ENCODE peak calls at places on chromosomes 1 and 21, in ten cellular contexts. One of them, this sample, is unnamed.

GRCh38 chr1:52032785-52033131 is 852 bp downstream of the KTI12 start:
- DNase-seq in fibroblast of lung: peak; percentile 59
- DNase-seq in mammary epithelial cell: no peak
- DNase-seq in lower lobe of right lung: peak; percentile 55
- DNase-seq in small intestine: peak; percentile 43
- DNase-seq in ovary: peak; percentile 30
- DNase-seq in A673: peak; percentile 20
- DNase-seq in tibial artery: peak; percentile 54
- DNase-seq in uterus: peak; percentile 19
- DNase-seq in Panc1: no peak
- DNase-seq in this sample: peak; percentile 23

GRCh38 chr1:23100074-23100748 is 68.4 kb downstream of the LUZP1 start:
- DNase-seq in tibial artery: peak; percentile 69
- DNase-seq in uterus: peak; percentile 42
- DNase-seq in Panc1: peak; percentile 68
- DNase-seq in lower lobe of right lung: no peak
- DNase-seq in mammary epithelial cell: peak; percentile 97
- DNase-seq in A673: peak; percentile 32
- DNase-seq in ovary: no peak
- DNase-seq in small intestine: peak; percentile 39
- DNase-seq in fibroblast of lung: peak; percentile 89
- DNase-seq in this sample: no peak

GRCh38 chr1:198316681-198317080 is 159.9 kb downstream of the NEK7 start:
- DNase-seq in uterus: no peak
- DNase-seq in ovary: no peak
- DNase-seq in mammary epithelial cell: no peak
- DNase-seq in A673: no peak
- DNase-seq in lower lobe of right lung: no peak
- DNase-seq in small intestine: no peak
- DNase-seq in Panc1: no peak
- DNase-seq in fibroblast of lung: no peak
- DNase-seq in tibial artery: no peak
- DNase-seq in this sample: no peak

GRCh38 chr1:189369612-189370011 is 1108.1 kb downstream of the BRINP3 start:
- DNase-seq in lower lobe of right lung: no peak
- DNase-seq in uterus: no peak
- DNase-seq in mammary epithelial cell: no peak
- DNase-seq in small intestine: no peak
- DNase-seq in Panc1: no peak
- DNase-seq in A673: no peak
- DNase-seq in fibroblast of lung: no peak
- DNase-seq in ovary: no peak
- DNase-seq in tibial artery: no peak
- DNase-seq in this sample: no peak

GRCh38 chr1:105437847-105438246 is 1618.6 kb upstream of the PRMT6 start:
- DNase-seq in A673: no peak
- DNase-seq in fibroblast of lung: no peak
- DNase-seq in ovary: no peak
- DNase-seq in tibial artery: no peak
- DNase-seq in lower lobe of right lung: no peak
- DNase-seq in uterus: no peak
- DNase-seq in Panc1: no peak
- DNase-seq in mammary epithelial cell: no peak
- DNase-seq in small intestine: no peak
- DNase-seq in this sample: no peak

GRCh38 chr1:59397459-59397858 is 100.6 kb downstream of the FGGY start:
- DNase-seq in A673: no peak
- DNase-seq in tibial artery: no peak
- DNase-seq in uterus: no peak
- DNase-seq in mammary epithelial cell: no peak
- DNase-seq in small intestine: no peak
- DNase-seq in lower lobe of right lung: no peak
- DNase-seq in ovary: no peak
- DNase-seq in Panc1: no peak
- DNase-seq in fibroblast of lung: no peak
- DNase-seq in this sample: no peak

GRCh38 chr21:14263879-14264278 is 47.9 kb downstream of the RBM11 start:
- DNase-seq in mammary epithelial cell: no peak
- DNase-seq in ovary: no peak
- DNase-seq in fibroblast of lung: no peak
- DNase-seq in small intestine: no peak
- DNase-seq in lower lobe of right lung: no peak
- DNase-seq in uterus: no peak
- DNase-seq in tibial artery: no peak
- DNase-seq in A673: peak; percentile 6
- DNase-seq in Panc1: no peak
- DNase-seq in this sample: no peak

GRCh38 chr1:84502892-84503291 is 3.3 kb upstream of the SPATA1 start:
- DNase-seq in ovary: no peak
- DNase-seq in lower lobe of right lung: no peak
- DNase-seq in fibroblast of lung: no peak
- DNase-seq in mammary epithelial cell: no peak
- DNase-seq in tibial artery: no peak
- DNase-seq in Panc1: no peak
- DNase-seq in uterus: no peak
- DNase-seq in A673: no peak
- DNase-seq in small intestine: no peak
- DNase-seq in this sample: no peak

GRCh38 chr1:151352001-151352718 is 5.1 kb upstream of the RFX5 start:
- DNase-seq in fibroblast of lung: no peak
- DNase-seq in ovary: no peak
- DNase-seq in uterus: no peak
- DNase-seq in tibial artery: no peak
- DNase-seq in Panc1: no peak
- DNase-seq in mammary epithelial cell: peak; percentile 52
- DNase-seq in lower lobe of right lung: no peak
- DNase-seq in A673: no peak
- DNase-seq in small intestine: peak; percentile 63
- DNase-seq in this sample: no peak

GRCh38 chr1:156838972-156839371 is 19.9 kb downstream of the INSRR start:
- DNase-seq in uterus: no peak
- DNase-seq in ovary: no peak
- DNase-seq in Panc1: peak; percentile 27
- DNase-seq in small intestine: peak; percentile 32
- DNase-seq in tibial artery: no peak
- DNase-seq in mammary epithelial cell: no peak
- DNase-seq in lower lobe of right lung: no peak
- DNase-seq in fibroblast of lung: peak; percentile 17
- DNase-seq in A673: peak; percentile 51
- DNase-seq in this sample: no peak

GRCh38 chr21:21200103-21200938 is 202.1 kb downstream of the NCAM2 start:
- DNase-seq in A673: peak; percentile 73
- DNase-seq in uterus: peak; percentile 25
- DNase-seq in small intestine: peak; percentile 2
- DNase-seq in tibial artery: peak; percentile 65
- DNase-seq in Panc1: peak; percentile 28
- DNase-seq in fibroblast of lung: peak; percentile 98
- DNase-seq in mammary epithelial cell: no peak
- DNase-seq in lower lobe of right lung: no peak
- DNase-seq in ovary: no peak
- DNase-seq in this sample: no peak

GRCh38 chr21:44460441-44460755 is 5.1 kb downstream of the LRRC3 start:
- DNase-seq in uterus: no peak
- DNase-seq in Panc1: no peak
- DNase-seq in lower lobe of right lung: no peak
- DNase-seq in tibial artery: no peak
- DNase-seq in fibroblast of lung: no peak
- DNase-seq in A673: no peak
- DNase-seq in ovary: no peak
- DNase-seq in small intestine: no peak
- DNase-seq in mammary epithelial cell: no peak
- DNase-seq in this sample: no peak

GRCh38 chr1:214146523-214146922 is 134.4 kb upstream of the SMYD2 start:
- DNase-seq in fibroblast of lung: no peak
- DNase-seq in ovary: no peak
- DNase-seq in Panc1: no peak
- DNase-seq in lower lobe of right lung: no peak
- DNase-seq in tibial artery: no peak
- DNase-seq in A673: no peak
- DNase-seq in uterus: no peak
- DNase-seq in mammary epithelial cell: peak; percentile 63
- DNase-seq in small intestine: peak; percentile 69
- DNase-seq in this sample: no peak

GRCh38 chr1:103170608-103171007 is 62.3 kb upstream of the COL11A1 start:
- DNase-seq in uterus: no peak
- DNase-seq in ovary: no peak
- DNase-seq in lower lobe of right lung: no peak
- DNase-seq in fibroblast of lung: peak; percentile 41
- DNase-seq in Panc1: no peak
- DNase-seq in tibial artery: no peak
- DNase-seq in small intestine: no peak
- DNase-seq in A673: no peak
- DNase-seq in mammary epithelial cell: no peak
- DNase-seq in this sample: no peak

GRCh38 chr1:155012052-155012546 is 9.5 kb downstream of the ZBTB7B start:
- DNase-seq in uterus: peak; percentile 72
- DNase-seq in lower lobe of right lung: peak; percentile 85
- DNase-seq in tibial artery: peak; percentile 68
- DNase-seq in A673: peak; percentile 61
- DNase-seq in small intestine: peak; percentile 91
- DNase-seq in Panc1: no peak
- DNase-seq in fibroblast of lung: peak; percentile 88
- DNase-seq in ovary: peak; percentile 84
- DNase-seq in mammary epithelial cell: no peak
- DNase-seq in this sample: peak; percentile 76

GRCh38 chr1:21814241-21814918 is 2.3 kb downstream of the LDLRAD2 start:
- DNase-seq in A673: no peak
- DNase-seq in small intestine: peak; percentile 2
- DNase-seq in ovary: no peak
- DNase-seq in Panc1: no peak
- DNase-seq in fibroblast of lung: no peak
- DNase-seq in lower lobe of right lung: peak; percentile 58
- DNase-seq in uterus: no peak
- DNase-seq in tibial artery: no peak
- DNase-seq in mammary epithelial cell: no peak
- DNase-seq in this sample: no peak

DNA sequence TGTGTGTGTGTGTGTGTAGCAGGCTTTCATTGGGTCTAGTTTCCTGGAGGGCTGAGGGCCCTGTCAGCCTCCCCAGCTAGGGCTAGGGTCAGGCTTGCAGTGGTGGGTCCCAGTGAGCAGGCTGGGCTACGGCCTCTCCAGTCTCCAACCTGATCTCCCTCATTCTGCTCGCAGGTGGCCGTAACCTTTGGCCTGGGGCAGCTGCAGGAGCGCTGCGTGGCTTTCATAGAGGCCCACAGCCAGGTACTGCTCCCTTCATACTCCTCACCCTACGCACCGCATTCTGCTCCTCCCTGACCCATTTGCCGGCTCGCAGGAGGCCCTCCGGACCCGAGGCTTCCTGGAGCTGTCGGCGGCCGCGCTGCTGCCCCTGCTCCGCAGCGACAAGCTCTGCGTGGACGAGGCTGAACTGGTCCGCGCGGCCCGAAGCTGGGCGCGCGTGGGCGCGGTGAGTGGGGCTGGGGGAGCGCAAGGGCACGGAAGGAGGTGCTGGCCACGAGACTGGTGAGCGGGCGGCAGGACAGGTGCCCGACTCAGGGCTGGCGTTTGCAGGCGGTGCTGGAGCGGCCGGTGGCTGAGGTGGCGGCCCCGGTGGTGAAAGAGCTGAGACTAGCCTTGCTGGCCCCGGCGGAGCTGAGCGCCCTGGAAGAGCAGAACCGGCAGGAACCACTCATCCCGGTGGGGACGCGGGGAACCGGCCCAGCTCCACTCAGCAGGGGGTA is 4.7 kb downstream of the BTBD19 start:
- DNase-seq in uterus: no peak
- DNase-seq in A673: no peak
- DNase-seq in lower lobe of right lung: peak; percentile 59
- DNase-seq in mammary epithelial cell: no peak
- DNase-seq in fibroblast of lung: no peak
- DNase-seq in small intestine: no peak
- DNase-seq in ovary: no peak
- DNase-seq in Panc1: no peak
- DNase-seq in tibial artery: peak; percentile 19
- DNase-seq in this sample: no peak
- H3K27ac ChIP-seq in uterus: peak overlapping the region; percentile 78
- H3K27ac ChIP-seq in A673: no peak overlapping the region
- H3K27ac ChIP-seq in lower lobe of right lung: peak overlapping the region; percentile 89
- H3K27ac ChIP-seq in mammary epithelial cell: no peak overlapping the region
- H3K27ac ChIP-seq in fibroblast of lung: no peak overlapping the region
- H3K27ac ChIP-seq in small intestine: peak overlapping the region; percentile 87
- H3K27ac ChIP-seq in ovary: peak overlapping the region; percentile 57
- H3K27ac ChIP-seq in Panc1: peak overlapping the region; percentile 39
- H3K27ac ChIP-seq in tibial artery: peak overlapping the region; percentile 94
- H3K27ac ChIP-seq in this sample: peak overlapping the region; percentile 78

GRCh38 chr1:205922314-205922713 is 20.9 kb downstream of the SLC26A9 start:
- DNase-seq in tibial artery: no peak
- DNase-seq in lower lobe of right lung: no peak
- DNase-seq in uterus: no peak
- DNase-seq in small intestine: no peak
- DNase-seq in A673: no peak
- DNase-seq in Panc1: no peak
- DNase-seq in ovary: no peak
- DNase-seq in fibroblast of lung: no peak
- DNase-seq in mammary epithelial cell: no peak
- DNase-seq in this sample: no peak
- H3K27ac ChIP-seq in tibial artery: no peak overlapping the region
- H3K27ac ChIP-seq in lower lobe of right lung: no peak overlapping the region
- H3K27ac ChIP-seq in uterus: no peak overlapping the region
- H3K27ac ChIP-seq in small intestine: no peak overlapping the region
- H3K27ac ChIP-seq in A673: no peak overlapping the region
- H3K27ac ChIP-seq in Panc1: no peak overlapping the region
- H3K27ac ChIP-seq in ovary: no peak overlapping the region
- H3K27ac ChIP-seq in fibroblast of lung: no peak overlapping the region
- H3K27ac ChIP-seq in mammary epithelial cell: no peak overlapping the region
- H3K27ac ChIP-seq in this sample: no peak overlapping the region

GRCh38 chr1:150293433-150294253 is at the start of gene MRPS21:
- DNase-seq in Panc1: peak; percentile 76
- DNase-seq in uterus: peak; percentile 90
- DNase-seq in fibroblast of lung: peak; percentile 91
- DNase-seq in small intestine: peak; percentile 93
- DNase-seq in tibial artery: peak; percentile 91
- DNase-seq in mammary epithelial cell: peak; percentile 82
- DNase-seq in A673: peak; percentile 96
- DNase-seq in ovary: peak; percentile 89
- DNase-seq in lower lobe of right lung: peak; percentile 93
- DNase-seq in this sample: peak; percentile 87
- H3K27ac ChIP-seq in Panc1: peak within 1 kb of the TSS; percentile 98
- H3K27ac ChIP-seq in uterus: peak within 1 kb of the TSS; percentile 73
- H3K27ac ChIP-seq in fibroblast of lung: peak within 1 kb of the TSS; percentile 93
- H3K27ac ChIP-seq in small intestine: peak within 1 kb of the TSS; percentile 89
- H3K27ac ChIP-seq in tibial artery: peak within 1 kb of the TSS; percentile 82
- H3K27ac ChIP-seq in mammary epithelial cell: peak within 1 kb of the TSS; percentile 95
- H3K27ac ChIP-seq in A673: peak within 1 kb of the TSS; percentile 62
- H3K27ac ChIP-seq in ovary: peak within 1 kb of the TSS; percentile 68
- H3K27ac ChIP-seq in lower lobe of right lung: peak within 1 kb of the TSS; percentile 90
- H3K27ac ChIP-seq in this sample: peak within 1 kb of the TSS; percentile 37

GRCh38 chr1:31879981-31880608 is 58.1 kb downstream of the PTP4A2 start:
- DNase-seq in tibial artery: no peak
- DNase-seq in Panc1: no peak
- DNase-seq in lower lobe of right lung: no peak
- DNase-seq in fibroblast of lung: no peak
- DNase-seq in ovary: no peak
- DNase-seq in mammary epithelial cell: no peak
- DNase-seq in A673: no peak
- DNase-seq in uterus: no peak
- DNase-seq in small intestine: peak; percentile 84
- DNase-seq in this sample: no peak
- H3K27ac ChIP-seq in tibial artery: no peak overlapping the region
- H3K27ac ChIP-seq in Panc1: no peak overlapping the region
- H3K27ac ChIP-seq in lower lobe of right lung: no peak overlapping the region
- H3K27ac ChIP-seq in fibroblast of lung: no peak overlapping the region
- H3K27ac ChIP-seq in ovary: no peak overlapping the region
- H3K27ac ChIP-seq in mammary epithelial cell: no peak overlapping the region
- H3K27ac ChIP-seq in A673: no peak overlapping the region
- H3K27ac ChIP-seq in uterus: no peak overlapping the region
- H3K27ac ChIP-seq in small intestine: no peak overlapping the region
- H3K27ac ChIP-seq in this sample: no peak overlapping the region

GRCh38 chr1:13708380-13709010 is 8.5 kb downstream of the PRDM2 start:
- DNase-seq in fibroblast of lung: no peak
- DNase-seq in Panc1: no peak
- DNase-seq in A673: no peak
- DNase-seq in ovary: no peak
- DNase-seq in tibial artery: no peak
- DNase-seq in small intestine: peak; percentile 60
- DNase-seq in mammary epithelial cell: no peak
- DNase-seq in uterus: no peak
- DNase-seq in lower lobe of right lung: no peak
- DNase-seq in this sample: no peak
- H3K27ac ChIP-seq in fibroblast of lung: no peak overlapping the region
- H3K27ac ChIP-seq in Panc1: no peak overlapping the region
- H3K27ac ChIP-seq in A673: no peak overlapping the region
- H3K27ac ChIP-seq in ovary: no peak overlapping the region
- H3K27ac ChIP-seq in tibial artery: no peak overlapping the region
- H3K27ac ChIP-seq in small intestine: peak overlapping the region; percentile 60
- H3K27ac ChIP-seq in mammary epithelial cell: no peak overlapping the region
- H3K27ac ChIP-seq in uterus: no peak overlapping the region
- H3K27ac ChIP-seq in lower lobe of right lung: no peak overlapping the region
- H3K27ac ChIP-seq in this sample: no peak overlapping the region